ENCODE peak calls at places on chromosomes 13 and 19, in four cellular contexts. S, Q, J and Z are unnamed samples.

GRCh38 chr19:8322638-8322997 is 1.3 kb downstream of the RPS28 start:
- DNase-seq in S (no peak), Q (no peak), J (no peak), Z (no peak)

GRCh38 chr13:65940720-65941119 is 1289.4 kb downstream of the PCDH9 start:
- DNase-seq in S (peak; percentile 10), Q (no peak), J (no peak), Z (no peak)

GRCh38 chr19:49786432-49786831 is 19.6 kb downstream of the AP2A1 start:
- DNase-seq in S (no peak), Q (no peak), J (no peak), Z (no peak)

GRCh38 chr19:13164370-13165090 is 14.3 kb downstream of the IER2 start:
- DNase-seq in S (peak; percentile 56), Q (peak; percentile 92), J (peak; percentile 69), Z (peak; percentile 69)

GRCh38 chr19:30425885-30426838 is 54.0 kb downstream of the ZNF536 start:
- DNase-seq in S (no peak), Q (no peak), J (no peak), Z (no peak)

GRCh38 chr13:54433511-54434206 is 1405.0 kb downstream of the OLFM4 start:
- DNase-seq in S (peak; percentile 78), Q (no peak), J (no peak), Z (no peak)

GRCh38 chr13:25217023-25217909 is 45.2 kb upstream of the AMER2 start:
- DNase-seq in S (no peak), Q (no peak), J (no peak), Z (no peak)

GRCh38 chr19:13597625-13598024 is 91.3 kb upstream of the CACNA1A start:
- DNase-seq in S (peak; percentile 50), Q (peak; percentile 79), J (peak; percentile 28), Z (no peak)

GRCh38 chr13:107121793-107122192 is 553.9 kb upstream of the ARGLU1 start:
- DNase-seq in S (no peak), Q (no peak), J (no peak), Z (no peak)

GRCh38 chr13:112868308-112868707 is 100.7 kb upstream of the MCF2L start:
- DNase-seq in S (no peak), Q (no peak), J (no peak), Z (no peak)

GRCh38 chr13:86856996-86857395 is 814.2 kb upstream of the SLITRK5 start:
- DNase-seq in S (no peak), Q (no peak), J (no peak), Z (no peak)

GRCh38 chr19:1122972-1123363 is 19.2 kb downstream of the GPX4 start:
- DNase-seq in S (no peak), Q (peak; percentile 87), J (peak; percentile 64), Z (peak; percentile 78)

GRCh38 chr19:46528601-46529447 is 33.2 kb upstream of the PNMA8B start:
- DNase-seq in S (no peak), Q (no peak), J (no peak), Z (no peak)

GRCh38 chr19:30792561-30793505 is 420.6 kb downstream of the ZNF536 start:
- DNase-seq in S (no peak), Q (no peak), J (no peak), Z (no peak)

GRCh38 chr19:58511353-58512208 is at the start of gene SLC27A5:
- DNase-seq in S (no peak), Q (no peak), J (no peak), Z (no peak)

GRCh38 chr13:46295531-46296464 is 84.1 kb downstream of the LRRC63 start:
- DNase-seq in S (peak; percentile 18), Q (no peak), J (no peak), Z (peak; percentile 62)

GRCh38 chr19:30671622-30672051 is 299.5 kb downstream of the ZNF536 start:
- DNase-seq in S (peak; percentile 39), Q (no peak), J (no peak), Z (no peak)

GRCh38 chr19:8610041-8610927 is at the start of gene ADAMTS10:
- DNase-seq in S (peak; percentile 40), Q (peak; percentile 74), J (peak; percentile 71), Z (no peak)

GRCh38 chr13:40770609-40770933 is 419 bp downstream of the MRPS31 start:
- DNase-seq in S (no peak), Q (no peak), J (no peak), Z (no peak)

GRCh38 chr13:60268203-60268555 is 104.5 kb upstream of the DIAPH3 start:
- DNase-seq in S (no peak), Q (no peak), J (no peak), Z (no peak)

GRCh38 chr13:110638814-110639806 is 23.8 kb downstream of the NAXD start:
- DNase-seq in S (no peak), Q (no peak), J (no peak), Z (no peak)

GRCh38 chr19:35901854-35902661 is at the start of gene HCST:
- DNase-seq in S (no peak), Q (no peak), J (no peak), Z (peak; percentile 45)

GRCh38 chr13:42076309-42076713 is 27.9 kb downstream of the DGKH start:
- DNase-seq in S (no peak), Q (no peak), J (no peak), Z (no peak)

GRCh38 chr19:30492581-30492980 is 120.4 kb downstream of the ZNF536 start:
- DNase-seq in S (no peak), Q (no peak), J (no peak), Z (no peak)

GRCh38 chr13:99435116-99435515 is 66.2 kb upstream of the TM9SF2 start:
- DNase-seq in S (no peak), Q (no peak), J (no peak), Z (no peak)

GRCh38 chr19:40165362-40165937 is 25.8 kb upstream of the MAP3K10 start:
- DNase-seq in S (peak; percentile 17), Q (peak; percentile 83), J (no peak), Z (peak; percentile 56)

GRCh38 chr13:106349080-106349841 is 186.2 kb downstream of the EFNB2 start:
- DNase-seq in S (peak; percentile 22), Q (peak; percentile 71), J (no peak), Z (peak; percentile 48)

GRCh38 chr19:4093643-4094175 is 27.0 kb upstream of the ZBTB7A start:
- DNase-seq in S (no peak), Q (no peak), J (no peak), Z (no peak)

GRCh38 chr13:49602005-49602404 is 16.6 kb upstream of the RCBTB1 start:
- DNase-seq in S (no peak), Q (no peak), J (no peak), Z (no peak)

GRCh38 chr13:92143766-92144165 is 745.3 kb downstream of the GPC5 start:
- DNase-seq in S (no peak), Q (no peak), J (no peak), Z (no peak)
- TF ChIP-seq CTCF in S (no peak), Q (no peak), J (no peak), Z (no peak)

DNA sequence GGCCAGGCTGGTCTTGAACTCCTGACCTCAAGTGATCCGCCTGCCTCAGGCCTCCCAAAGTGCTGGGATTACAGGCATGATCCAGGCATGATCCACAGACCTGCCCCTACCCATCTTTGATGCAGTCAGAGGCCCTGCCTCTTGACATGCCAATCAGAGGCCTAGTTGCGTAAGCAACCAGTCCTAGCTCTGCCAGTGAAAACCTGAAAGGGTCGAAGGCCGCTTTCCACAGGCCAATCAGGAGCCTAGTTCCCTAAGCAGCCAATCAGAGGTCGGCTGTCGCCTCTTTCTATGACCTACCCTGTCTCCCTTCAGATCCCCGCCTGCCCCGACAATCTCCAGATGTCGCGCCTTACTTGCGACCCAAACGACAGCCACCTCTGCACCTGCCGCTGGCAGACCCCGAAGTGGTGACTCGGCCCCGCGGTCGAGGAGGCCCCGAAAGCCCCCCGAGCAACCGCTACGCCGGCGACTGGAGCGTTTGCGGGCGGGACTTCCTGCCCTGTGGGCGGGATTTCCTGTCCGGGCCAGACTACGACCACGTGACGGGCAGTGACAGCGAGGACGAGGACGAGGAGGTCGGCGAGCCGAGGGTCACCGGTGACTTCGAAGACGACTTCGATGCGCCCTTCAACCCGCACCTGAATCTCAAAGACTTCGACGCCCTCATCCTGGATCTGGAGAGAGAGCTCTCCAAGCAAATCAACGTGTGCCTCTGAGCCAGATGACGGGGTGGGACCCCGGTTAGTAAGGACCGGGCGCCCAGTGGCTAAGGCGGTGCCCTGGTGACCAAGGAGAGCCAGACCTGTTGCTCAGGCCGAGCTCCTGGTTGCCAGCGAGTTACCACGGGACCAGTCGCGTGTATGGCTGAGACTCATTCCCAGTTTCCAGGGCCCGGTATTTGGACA is 6.3 kb downstream of the SYDE1 start:
- DNase-seq in S (no peak), Q (no peak), J (no peak), Z (no peak)
- H3K27ac ChIP-seq in S (no peak overlapping the region), Q (no peak overlapping the region), J (no peak overlapping the region), Z (no peak overlapping the region)

DNA sequence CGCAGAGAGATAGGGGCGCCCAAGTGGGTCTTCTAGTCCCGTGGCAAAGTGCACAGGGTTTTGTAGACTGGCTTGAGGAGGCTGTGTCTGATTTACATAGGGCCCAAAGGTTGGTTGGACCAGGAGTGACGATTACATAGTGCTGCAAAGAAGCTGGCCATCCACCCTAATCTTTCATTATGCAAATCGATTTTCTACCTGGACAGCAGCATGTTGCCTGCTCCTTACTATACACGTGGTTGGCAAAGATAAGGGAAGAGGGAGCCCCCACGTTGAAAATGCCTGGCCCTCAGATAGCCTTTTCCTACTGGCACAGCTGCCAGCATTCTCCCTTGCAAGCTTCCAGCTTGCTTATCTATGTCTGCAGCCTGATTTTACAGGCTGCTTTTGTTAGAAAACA is 28.4 kb downstream of the OR10H4 start:
- DNase-seq in S (no peak), Q (no peak), J (no peak), Z (no peak)
- H3K9me3 ChIP-seq in S (no peaks in the 10 kb centered on the region), Q (peaks cover 4% of the 10 kb centered on the region), J (no peaks in the 10 kb centered on the region), Z (no peaks in the 10 kb centered on the region)

GRCh38 chr19:5339950-5340636 is 519 bp downstream of the PTPRS start:
- DNase-seq in S (peak; percentile 16), Q (peak; percentile 88), J (no peak), Z (no peak)
- TF ChIP-seq CTCF in S (peak; percentile 16), Q (peak; percentile 42), J (no peak), Z (no peak)